ENCODE peak calls at places on chromosomes 6 and 20, in five cellular contexts. A, H, J, Q and E are unnamed samples.
A peak's percentile ranks its signal among the peaks of the same experiment; 100 is the strongest.

GRCh38 chr20:18272451-18272850 is 15.9 kb upstream of the ZNF133 start:
- DNase-seq in A (peak; percentile 46), H (no peak), J (peak; percentile 87), Q (peak; percentile 9), E (no peak)

GRCh38 chr20:64119681-64120341 is 12.4 kb upstream of the NPBWR2 start:
- DNase-seq in A (no peak), H (no peak), J (peak; percentile 10), Q (no peak), E (no peak)

GRCh38 chr6:84979541-84979940 is 215.1 kb upstream of the TBX18 start:
- DNase-seq in A (peak; percentile 83), H (no peak), J (no peak), Q (no peak), E (no peak)

GRCh38 chr20:45416917-45417316 is 976 bp downstream of the PIGT start:
- DNase-seq in A (no peak), H (no peak), J (no peak), Q (no peak), E (no peak)

GRCh38 chr20:63134201-63134612 is 81.7 kb downstream of the YTHDF1 start:
- DNase-seq in A (no peak), H (no peak), J (no peak), Q (peak; percentile 55), E (no peak)

GRCh38 chr6:169000022-169000421 is 253.6 kb downstream of the THBS2 start:
- DNase-seq in A (no peak), H (no peak), J (no peak), Q (no peak), E (no peak)

GRCh38 chr6:53975966-53976610 is 135.2 kb upstream of the MLIP start:
- DNase-seq in A (no peak), H (no peak), J (no peak), Q (no peak), E (no peak)

GRCh38 chr6:1378224-1379025 is 11.0 kb upstream of the FOXF2 start:
- DNase-seq in A (no peak), H (no peak), J (no peak), Q (no peak), E (no peak)

GRCh38 chr6:9138856-9139426 is 703.6 kb upstream of the SLC35B3 start:
- DNase-seq in A (no peak), H (no peak), J (no peak), Q (no peak), E (no peak)

GRCh38 chr6:90157441-90157840 is 139.2 kb downstream of the BACH2 start:
- DNase-seq in A (no peak), H (no peak), J (no peak), Q (peak; percentile 6), E (no peak)

GRCh38 chr6:70325009-70325408 is 22.1 kb upstream of the COL9A1 start:
- DNase-seq in A (no peak), H (no peak), J (no peak), Q (no peak), E (no peak)

GRCh38 chr6:33167374-33168148 is 24.7 kb downstream of the COL11A2 start:
- DNase-seq in A (no peak), H (no peak), J (no peak), Q (no peak), E (no peak)

GRCh38 chr6:141752677-141753076 is 380.0 kb upstream of the GJE1 start:
- DNase-seq in A (no peak), H (no peak), J (no peak), Q (no peak), E (no peak)

GRCh38 chr6:170111141-170111664 is 179.7 kb downstream of the DLL1 start:
- DNase-seq in A (no peak), H (no peak), J (no peak), Q (no peak), E (no peak)

GRCh38 chr6:111551521-111552231 is 54.0 kb downstream of the TRAF3IP2 start:
- DNase-seq in A (no peak), H (no peak), J (peak; percentile 75), Q (peak; percentile 90), E (no peak)

GRCh38 chr20:38880952-38881735 is 45.1 kb upstream of the FAM83D start:
- DNase-seq in A (no peak), H (no peak), J (no peak), Q (no peak), E (no peak)

GRCh38 chr6:4133941-4134838 is 1.2 kb downstream of the ECI2 start:
- DNase-seq in A (peak; percentile 18), H (peak; percentile 19), J (peak; percentile 51), Q (peak; percentile 72), E (no peak)

GRCh38 chr20:45470262-45470931 is 844 bp downstream of the WFDC2 start:
- DNase-seq in A (no peak), H (peak; percentile 10), J (no peak), Q (no peak), E (no peak)

GRCh38 chr6:134351615-134352474 is 33.9 kb upstream of the SGK1 start:
- DNase-seq in A (no peak), H (no peak), J (no peak), Q (no peak), E (no peak)

GRCh38 chr20:52676282-52676995 is 295.7 kb upstream of the TSHZ2 start:
- DNase-seq in A (no peak), H (no peak), J (no peak), Q (no peak), E (no peak)

GRCh38 chr20:11270566-11270965 is 596.8 kb upstream of the JAG1 start:
- DNase-seq in A (no peak), H (no peak), J (no peak), Q (no peak), E (no peak)

GRCh38 chr6:109793793-109794192 is 102.7 kb downstream of the FIG4 start:
- DNase-seq in A (peak; percentile 97), H (no peak), J (peak; percentile 61), Q (no peak), E (no peak)

GRCh38 chr6:119355157-119355556 is 5.6 kb upstream of the MAN1A1 start:
- DNase-seq in A (peak; percentile 27), H (no peak), J (no peak), Q (no peak), E (no peak)

GRCh38 chr6:21556968-21557721 is 36.4 kb upstream of the SOX4 start:
- DNase-seq in A (peak; percentile 41), H (no peak), J (no peak), Q (no peak), E (no peak)

GRCh38 chr20:2282181-2282580 is 13.6 kb upstream of the TGM3 start:
- DNase-seq in A (no peak), H (no peak), J (no peak), Q (no peak), E (no peak)

GRCh38 chr6:29627762-29628418 is 5.1 kb downstream of the GABBR1 start:
- DNase-seq in A (peak; percentile 84), H (peak; percentile 58), J (peak; percentile 56), Q (peak; percentile 94), E (peak; percentile 39)

GRCh38 chr6:157213897-157214296 is 109.4 kb downstream of the TMEM242 start:
- DNase-seq in A (no peak), H (no peak), J (no peak), Q (no peak), E (no peak)

GRCh38 chr6:53520320-53520928 is 24.5 kb downstream of the GCLC start:
- DNase-seq in A (no peak), H (no peak), J (no peak), Q (no peak), E (no peak)

GRCh38 chr6:111770263-111771083 is 102.8 kb downstream of the FYN start:
- DNase-seq in A (no peak), H (no peak), J (no peak), Q (no peak), E (no peak)

GRCh38 chr20:37257993-37258392 is 3.6 kb downstream of the GHRH start:
- DNase-seq in A (no peak), H (no peak), J (no peak), Q (no peak), E (no peak)

GRCh38 chr20:63552481-63553249 is 1.3 kb upstream of the FNDC11 start:
- DNase-seq in A (no peak), H (no peak), J (no peak), Q (no peak), E (peak; percentile 42)

GRCh38 chr20:50758469-50758868 is 27.1 kb downstream of the PARD6B start:
- DNase-seq in A (peak; percentile 11), H (no peak), J (no peak), Q (no peak), E (no peak)

GRCh38 chr20:878511-879307 is 37.4 kb downstream of the ANGPT4 start:
- DNase-seq in A (peak; percentile 32), H (no peak), J (no peak), Q (no peak), E (no peak)

GRCh38 chr20:35042268-35042667 is 50.3 kb downstream of the TRPC4AP start:
- DNase-seq in A (no peak), H (no peak), J (no peak), Q (no peak), E (no peak)

GRCh38 chr6:46366190-46366900 is 124.9 kb downstream of the RCAN2 start:
- DNase-seq in A (no peak), H (no peak), J (no peak), Q (no peak), E (no peak)

GRCh38 chr6:22003219-22003779 is 293.5 kb downstream of the PRL start:
- DNase-seq in A (peak; percentile 15), H (no peak), J (no peak), Q (no peak), E (no peak)

GRCh38 chr6:136538836-136539235 is 11.4 kb downstream of the MAP7 start:
- DNase-seq in A (no peak), H (no peak), J (no peak), Q (no peak), E (no peak)

GRCh38 chr6:6699741-6700367 is 111.3 kb downstream of the LY86 start:
- DNase-seq in A (peak; percentile 96), H (no peak), J (peak; percentile 96), Q (peak; percentile 84), E (no peak)

GRCh38 chr6:142378138-142378875 is 76.5 kb downstream of the ADGRG6 start:
- DNase-seq in A (peak; percentile 57), H (no peak), J (peak; percentile 17), Q (peak; percentile 6), E (no peak)